ENCODE peak calls at places on chromosomes 12 and 14, in seven cellular contexts. I is endothelial cell, L is neural crest cell, G is coronary artery, M is AG10803, J is heart right ventricle, C is A549. F is an unnamed sample.

GRCh38 chr12:8554451-8555195 is 13.9 kb upstream of the CLEC4E start:
- DNase-seq in I (no peak), L (no peak), G (no peak), M (no peak), J (no peak), C (no peak), F (no peak)

GRCh38 chr12:30694412-30694955 is 1.2 kb downstream of the IPO8 start:
- DNase-seq in I (no peak), L (no peak), G (no peak), M (no peak), J (no peak), C (no peak), F (no peak)

GRCh38 chr12:2877047-2877958 is at the start of the genes FOXM1 and RHNO1:
- DNase-seq in I (peak; percentile 92), L (peak; percentile 88), G (peak; percentile 88), M (peak; percentile 86), J (peak; percentile 90), C (peak; percentile 95), F (peak; percentile 92)

GRCh38 chr12:127393896-127394295 is 873.1 kb upstream of the TMEM132C start:
- DNase-seq in I (no peak), L (no peak), G (no peak), M (peak; percentile 72), J (no peak), C (no peak), F (no peak)

GRCh38 chr14:68789002-68789797 is 3.7 kb downstream of the ZFP36L1 start:
- DNase-seq in I (peak; percentile 55), L (peak; percentile 74), G (peak; percentile 88), M (peak; percentile 79), J (peak; percentile 88), C (peak; percentile 45), F (peak; percentile 75)

GRCh38 chr12:116323696-116324386 is 46.3 kb upstream of the MED13L start:
- DNase-seq in I (no peak), L (no peak), G (no peak), M (no peak), J (no peak), C (no peak), F (no peak)

GRCh38 chr12:56377310-56377988 is 14.8 kb upstream of the APOF start:
- DNase-seq in I (no peak), L (no peak), G (no peak), M (no peak), J (no peak), C (no peak), F (no peak)

GRCh38 chr12:62346817-62347216 is 86.6 kb downstream of the USP15 start:
- DNase-seq in I (no peak), L (no peak), G (no peak), M (no peak), J (no peak), C (no peak), F (no peak)

GRCh38 chr12:106747973-106748436 is 26.5 kb upstream of the RIC8B start:
- DNase-seq in I (no peak), L (no peak), G (no peak), M (no peak), J (no peak), C (no peak), F (no peak)

GRCh38 chr12:2998789-2999264 is 39.6 kb downstream of the TEAD4 start:
- DNase-seq in I (no peak), L (no peak), G (no peak), M (peak; percentile 58), J (peak; percentile 83), C (no peak), F (peak; percentile 71)

GRCh38 chr12:62533755-62534107 is 67.1 kb downstream of the MON2 start:
- DNase-seq in I (no peak), L (no peak), G (no peak), M (no peak), J (no peak), C (no peak), F (no peak)

GRCh38 chr12:85441740-85442139 is 161.7 kb downstream of the ALX1 start:
- DNase-seq in I (no peak), L (no peak), G (no peak), M (peak; percentile 13), J (no peak), C (peak; percentile 10), F (no peak)

GRCh38 chr12:2613674-2614073 is 181.1 kb upstream of the FKBP4 start:
- DNase-seq in I (no peak), L (no peak), G (peak; percentile 87), M (peak; percentile 95), J (no peak), C (peak; percentile 22), F (no peak)

GRCh38 chr12:95601091-95601490 is 49.8 kb upstream of the USP44 start:
- DNase-seq in I (no peak), L (no peak), G (no peak), M (no peak), J (no peak), C (no peak), F (no peak)

GRCh38 chr14:46197856-46198255 is 453.7 kb downstream of the RPL10L start:
- DNase-seq in I (no peak), L (no peak), G (no peak), M (no peak), J (no peak), C (no peak), F (no peak)

GRCh38 chr12:98416845-98417244 is 98.5 kb upstream of the TMPO start:
- DNase-seq in I (no peak), L (no peak), G (no peak), M (peak; percentile 66), J (no peak), C (peak; percentile 40), F (no peak)

GRCh38 chr12:111067498-111067897 is 147.1 kb upstream of the MYL2 start:
- DNase-seq in I (no peak), L (no peak), G (no peak), M (no peak), J (no peak), C (no peak), F (no peak)

GRCh38 chr12:88790231-88790630 is 210.0 kb upstream of the KITLG start:
- DNase-seq in I (no peak), L (no peak), G (no peak), M (no peak), J (no peak), C (no peak), F (no peak)

GRCh38 chr14:54866588-54866987 is 36.0 kb downstream of the GCH1 start:
- DNase-seq in I (no peak), L (no peak), G (no peak), M (no peak), J (no peak), C (no peak), F (no peak)

GRCh38 chr12:106766393-106766826 is 8.1 kb upstream of the RIC8B start:
- DNase-seq in I (no peak), L (no peak), G (no peak), M (no peak), J (peak; percentile 44), C (no peak), F (no peak)

GRCh38 chr12:106767954-106768501 is 6.5 kb upstream of the RIC8B start:
- DNase-seq in I (no peak), L (peak; percentile 39), G (no peak), M (peak; percentile 33), J (no peak), C (no peak), F (no peak)

GRCh38 chr12:40054554-40055226 is 51.2 kb downstream of the SLC2A13 start:
- DNase-seq in I (no peak), L (no peak), G (no peak), M (peak; percentile 82), J (peak; percentile 20), C (peak; percentile 21), F (no peak)

GRCh38 chr12:68786929-68787328 is 21.0 kb upstream of the MDM2 start:
- DNase-seq in I (no peak), L (no peak), G (no peak), M (no peak), J (no peak), C (no peak), F (no peak)
- TF ChIP-seq CTCF in I (no peak), L (no peak), G (no peak), M (no peak), J (no peak), C (no peak), F (no peak)

GRCh38 chr14:99751539-99752485 is 41.4 kb upstream of the EML1 start:
- DNase-seq in I (no peak), L (no peak), G (no peak), M (peak; percentile 43), J (no peak), C (no peak), F (no peak)

GRCh38 chr14:99754141-99755067 is 38.8 kb upstream of the EML1 start:
- DNase-seq in I (no peak), L (no peak), G (no peak), M (peak; percentile 33), J (no peak), C (no peak), F (no peak)

GRCh38 chr14:99755068-99755405 is 38.2 kb upstream of the EML1 start:
- DNase-seq in I (no peak), L (no peak), G (no peak), M (no peak), J (no peak), C (no peak), F (no peak)

GRCh38 chr14:99752486-99753121 is 40.6 kb upstream of the EML1 start:
- DNase-seq in I (no peak), L (no peak), G (no peak), M (peak; percentile 72), J (no peak), C (no peak), F (no peak)

DNA sequence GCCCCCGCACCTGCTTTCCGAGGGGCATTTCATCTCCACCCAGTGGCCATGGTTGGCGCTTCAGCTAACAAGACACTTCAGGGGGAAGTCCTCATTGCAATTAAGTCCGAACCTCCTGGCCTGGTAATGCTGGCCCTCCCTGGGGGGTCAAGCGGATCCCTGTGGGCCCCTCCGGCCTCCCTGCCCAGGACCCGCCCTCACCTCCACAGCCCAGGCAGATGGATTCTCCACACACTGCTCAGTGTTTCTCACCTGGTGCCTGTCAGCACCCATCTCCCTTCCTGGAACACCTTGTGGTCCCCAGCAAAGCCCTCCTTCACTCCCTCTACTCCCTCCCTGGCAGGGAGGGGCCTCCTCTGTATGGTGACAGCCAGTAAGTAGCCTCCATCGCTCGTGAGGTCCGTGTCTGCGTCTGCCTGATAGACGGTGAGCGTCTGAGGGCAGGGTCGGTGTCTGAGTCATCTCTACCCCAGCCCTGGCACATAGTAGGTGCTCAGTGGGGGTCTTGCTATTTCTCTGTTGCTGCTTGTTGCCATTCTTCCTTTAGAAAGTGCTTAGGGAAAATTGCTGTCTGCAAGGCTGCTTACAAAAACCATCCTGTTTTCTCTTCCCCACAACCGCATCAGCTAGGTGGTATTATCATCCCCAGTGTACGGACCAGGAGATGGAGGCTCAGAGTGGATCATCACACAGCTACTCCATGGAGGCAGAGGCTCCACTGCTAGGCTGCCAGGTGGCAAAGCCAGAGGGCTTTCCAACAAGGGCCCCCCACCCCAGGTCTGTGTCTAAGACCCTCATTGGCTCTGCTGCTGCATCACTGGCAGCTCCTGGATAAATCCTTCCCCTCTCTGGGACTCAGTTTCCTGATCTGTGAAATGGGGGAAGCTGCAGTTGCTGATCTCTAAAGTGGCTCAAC is 39.7 kb upstream of the EML1 start:
- DNase-seq in I (no peak), L (no peak), G (no peak), M (no peak), J (no peak), C (no peak), F (no peak)
- TF ChIP-seq CTCF in I (no peak), L (no peak), G (no peak), M (peak; percentile 8), J (no peak), C (no peak), F (no peak)

GRCh38 chr12:7019043-7019569 is 830 bp upstream of the LPCAT3 start:
- DNase-seq in I (no peak), L (no peak), G (no peak), M (no peak), J (no peak), C (no peak), F (no peak)
- TF ChIP-seq CTCF in I (peak; percentile 30), L (peak; percentile 41), G (no peak), M (no peak), J (no peak), C (no peak), F (peak; percentile 24)

GRCh38 chr12:60106207-60106606 is 510.4 kb downstream of the SLC16A7 start:
- DNase-seq in I (no peak), L (no peak), G (no peak), M (peak; percentile 25), J (no peak), C (no peak), F (no peak)
- TF ChIP-seq CTCF in I (no peak), L (peak; percentile 42), G (no peak), M (peak; percentile 54), J (peak; percentile 11), C (peak; percentile 52), F (no peak)

F was measured in glutamatergic neuron.